ENCODE peak calls at places on chromosomes 6 and 20, in six cellular contexts. O, U, F, K, T and X are unnamed samples.

GRCh38 chr6:7681449-7681848 is 44.5 kb upstream of the BMP6 start:
- DNase-seq in O (no peak), U (no peak), F (no peak), K (no peak), T (no peak), X (no peak)

GRCh38 chr20:2879148-2879547 is 5.9 kb downstream of the PTPRA start:
- DNase-seq in O (no peak), U (no peak), F (peak), K (no peak), T (peak), X (no peak)

GRCh38 chr20:31260326-31260932 is 3.0 kb downstream of the DEFB115 start:
- DNase-seq in O (no peak), U (no peak), F (no peak), K (no peak), T (no peak), X (no peak)

GRCh38 chr6:28673800-28674671 is 148.4 kb downstream of the GPX5 start:
- DNase-seq in O (no peak), U (peak), F (peak), K (peak), T (peak), X (peak)

GRCh38 chr6:116450185-116450710 is 10.9 kb upstream of the CALHM6 start:
- DNase-seq in O (no peak), U (no peak), F (no peak), K (no peak), T (no peak), X (no peak)

GRCh38 chr20:33015114-33015491 is 7.6 kb downstream of the BPIFB2 start:
- DNase-seq in O (no peak), U (no peak), F (no peak), K (no peak), T (no peak), X (peak)

GRCh38 chr6:109526905-109527628 is 44.0 kb upstream of the ZBTB24 start:
- DNase-seq in O (no peak), U (peak), F (peak), K (peak), T (peak), X (peak)

GRCh38 chr6:155349129-155349528 is 34.8 kb upstream of the TFB1M start:
- DNase-seq in O (no peak), U (no peak), F (peak), K (no peak), T (no peak), X (no peak)

GRCh38 chr20:50516935-50517816 is 7.0 kb downstream of the PTPN1 start:
- DNase-seq in O (no peak), U (no peak), F (no peak), K (no peak), T (no peak), X (no peak)

GRCh38 chr20:3674995-3675900 is 6.6 kb downstream of the ADAM33 start:
- DNase-seq in O (no peak), U (no peak), F (no peak), K (no peak), T (no peak), X (no peak)

GRCh38 chr6:130947464-130947863 is 115.6 kb downstream of the EPB41L2 start:
- DNase-seq in O (no peak), U (no peak), F (no peak), K (no peak), T (no peak), X (no peak)

GRCh38 chr20:50774515-50774914 is 20.3 kb upstream of the BCAS4 start:
- DNase-seq in O (no peak), U (no peak), F (no peak), K (no peak), T (no peak), X (no peak)

GRCh38 chr20:50425076-50425475 is 85.1 kb upstream of the PTPN1 start:
- DNase-seq in O (no peak), U (peak), F (no peak), K (no peak), T (no peak), X (no peak)

GRCh38 chr6:43733471-43734293 is 36.3 kb upstream of the VEGFA start:
- DNase-seq in O (no peak), U (no peak), F (no peak), K (no peak), T (no peak), X (no peak)

GRCh38 chr20:59925894-59926293 is 7.5 kb downstream of the SYCP2 start:
- DNase-seq in O (no peak), U (no peak), F (no peak), K (no peak), T (no peak), X (no peak)

GRCh38 chr6:24802271-24803059 is 3.7 kb upstream of the ARMH2 start:
- DNase-seq in O (no peak), U (no peak), F (peak), K (no peak), T (no peak), X (no peak)

GRCh38 chr6:33628401-33628964 is 7.4 kb downstream of the ITPR3 start:
- DNase-seq in O (no peak), U (no peak), F (no peak), K (no peak), T (no peak), X (no peak)

GRCh38 chr6:1087112-1087843 is 224.6 kb upstream of the FOXQ1 start:
- DNase-seq in O (no peak), U (no peak), F (no peak), K (no peak), T (no peak), X (no peak)

GRCh38 chr6:44977406-44977740 is 350.8 kb upstream of the RUNX2 start:
- DNase-seq in O (no peak), U (no peak), F (no peak), K (no peak), T (no peak), X (no peak)

GRCh38 chr20:219290-220115 is 7.6 kb upstream of the DEFB129 start:
- DNase-seq in O (no peak), U (no peak), F (peak), K (no peak), T (peak), X (peak)

GRCh38 chr6:88165087-88165876 is 865 bp downstream of the CNR1 start:
- DNase-seq in O (no peak), U (no peak), F (no peak), K (no peak), T (no peak), X (no peak)

GRCh38 chr20:18224968-18225568 is 63.3 kb upstream of the ZNF133 start:
- DNase-seq in O (peak), U (no peak), F (peak), K (no peak), T (peak), X (peak)

GRCh38 chr6:1865585-1865984 is 255.9 kb downstream of the FOXC1 start:
- DNase-seq in O (no peak), U (no peak), F (no peak), K (no peak), T (no peak), X (no peak)

GRCh38 chr6:113414511-113414910 is 442.6 kb upstream of the MARCKS start:
- DNase-seq in O (no peak), U (peak), F (peak), K (no peak), T (peak), X (no peak)

GRCh38 chr6:42974919-42975505 is 4.0 kb downstream of the PEX6 start:
- DNase-seq in O (no peak), U (no peak), F (no peak), K (no peak), T (no peak), X (no peak)

GRCh38 chr20:44750081-44750805 is 4.6 kb downstream of the KCNK15 start:
- DNase-seq in O (no peak), U (no peak), F (no peak), K (no peak), T (no peak), X (no peak)

GRCh38 chr6:13512900-13513299 is 25.5 kb upstream of the GFOD1 start:
- DNase-seq in O (no peak), U (no peak), F (no peak), K (no peak), T (no peak), X (no peak)

GRCh38 chr20:34907616-34908469 is 31.4 kb downstream of the ACSS2 start:
- DNase-seq in O (peak), U (no peak), F (peak), K (no peak), T (peak), X (no peak)

GRCh38 chr6:150394053-150394875 is 25.5 kb downstream of the IYD start:
- DNase-seq in O (no peak), U (no peak), F (no peak), K (no peak), T (no peak), X (no peak)

GRCh38 chr6:146041282-146041681 is 12.4 kb downstream of the GRM1 start:
- DNase-seq in O (no peak), U (peak), F (no peak), K (no peak), T (peak), X (peak)
- TF ChIP-seq CTCF in O (peak), U (peak), F (no peak), K (peak), T (peak), X (peak)

DNA sequence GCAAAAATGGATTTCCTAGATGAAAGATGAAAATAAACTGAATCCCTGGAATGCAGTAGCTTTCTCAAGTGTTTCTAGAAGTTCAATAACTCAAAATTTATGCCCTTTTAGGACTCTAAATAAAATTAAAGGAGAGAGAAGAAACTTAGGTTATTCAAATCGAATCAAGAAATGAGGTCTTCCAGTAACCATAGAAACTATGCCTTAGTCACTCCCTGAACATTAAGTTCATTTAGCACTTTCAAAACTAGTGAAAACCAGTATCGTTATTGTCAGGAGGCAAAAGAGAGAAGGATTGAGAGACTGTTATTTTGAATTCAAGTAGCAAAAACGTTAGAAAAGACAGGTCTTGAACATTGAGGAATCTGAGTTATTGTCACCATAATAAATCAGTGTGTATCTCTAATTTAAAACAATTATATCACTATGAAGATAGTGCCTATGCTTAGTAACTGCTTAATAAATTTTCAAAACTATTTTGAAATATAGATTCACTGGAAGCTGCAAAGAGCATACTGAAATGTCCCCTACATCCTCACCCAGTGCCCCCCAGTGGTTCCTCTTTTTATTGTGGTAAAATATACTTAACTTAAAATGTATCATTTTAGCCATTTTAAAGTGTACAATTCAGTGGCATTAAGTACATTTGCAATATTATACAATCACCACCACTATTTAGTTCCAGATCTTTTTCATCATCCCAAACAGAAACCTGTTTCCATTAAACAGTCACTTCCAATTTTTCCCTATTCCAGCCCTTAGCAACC is 4.6 kb downstream of the RPP21 start:
- DNase-seq in O (no peak), U (no peak), F (no peak), K (no peak), T (no peak), X (no peak)
- TF ChIP-seq CTCF in O (no peak), U (no peak), F (no peak), K (no peak), T (no peak), X (no peak)

DNA sequence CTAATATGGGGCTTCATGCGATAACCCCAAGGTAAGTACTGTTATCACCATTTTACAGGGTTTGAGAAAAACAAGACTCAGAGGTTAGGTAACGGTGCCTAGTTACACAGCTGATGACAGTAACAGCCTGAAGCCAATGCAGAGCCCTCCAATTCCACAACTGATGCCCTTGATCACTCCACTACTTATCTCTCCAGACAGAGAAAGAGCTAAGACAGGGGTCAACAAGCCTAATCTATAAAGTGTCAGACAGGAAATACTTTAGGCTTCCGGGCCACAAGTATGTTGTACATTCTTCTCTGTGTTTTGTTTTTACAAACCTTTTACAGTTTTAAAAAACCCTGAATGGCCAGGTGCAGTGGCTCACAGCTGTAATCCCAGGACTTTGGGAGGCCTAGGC is 50.9 kb downstream of the MAP7 start:
- DNase-seq in O (no peak), U (no peak), F (no peak), K (no peak), T (no peak), X (no peak)
- TF ChIP-seq CTCF in O (no peak), U (no peak), F (no peak), K (no peak), T (no peak), X (no peak)

GRCh38 chr6:46706464-46706863 is 18.8 kb downstream of the TDRD6 start:
- DNase-seq in O (no peak), U (no peak), F (no peak), K (no peak), T (no peak), X (no peak)

GRCh38 chr6:46704562-46704961 is 16.9 kb downstream of the TDRD6 start:
- DNase-seq in O (no peak), U (no peak), F (no peak), K (no peak), T (peak), X (no peak)
- TF ChIP-seq CTCF in O (peak), U (no peak), F (no peak), K (no peak), T (no peak), X (no peak)